ENCODE peak calls at places on chromosomes 13 and 19, in six cellular contexts. N is stimulated activated CD8-positive, alpha-beta memory T cell treated with anti-CD3 and anti-CD28 coated beads, Interleukin-15, amount 100 ng/mL, for 24 hours; Z is OCI-M1; H is A172; P is HS-27A; K is hippocampal formation. D is an unnamed sample.

GRCh38 chr13:36822786-36823185 is 3.8 kb downstream of the RFXAP start:
- DNase-seq in Z (peak; percentile 38), N (no peak), P (no peak), H (no peak), K (no peak), D (no peak)

GRCh38 chr19:42461700-42462324 is 19.1 kb upstream of the CXCL17 start:
- DNase-seq in K (peak; percentile 70), P (no peak), N (no peak), H (no peak), Z (no peak), D (no peak)

GRCh38 chr19:19280561-19280960 is 7.5 kb upstream of the TM6SF2 start:
- DNase-seq in K (peak; percentile 20), H (no peak), Z (no peak), P (no peak), N (no peak), D (no peak)

GRCh38 chr13:75258159-75258782 is 223.7 kb downstream of the TBC1D4 start:
- DNase-seq in N (no peak), P (peak; percentile 4), Z (peak; percentile 72), K (no peak), H (peak; percentile 53), D (peak; percentile 5)

GRCh38 chr13:112032186-112032835 is 34.6 kb upstream of the SOX1 start:
- DNase-seq in H (no peak), P (no peak), N (no peak), Z (no peak), K (no peak), D (no peak)

GRCh38 chr13:45464141-45464686 is 525 bp upstream of the COG3 start:
- DNase-seq in N (no peak), P (no peak), K (no peak), Z (no peak), H (no peak), D (no peak)

GRCh38 chr13:77460195-77460594 is 75.3 kb upstream of the SCEL start:
- DNase-seq in N (no peak), Z (peak; percentile 63), H (no peak), K (no peak), P (no peak), D (peak; percentile 28)

GRCh38 chr19:32869369-32870153 is at the start of gene SLC7A9:
- DNase-seq in K (no peak), N (no peak), H (no peak), Z (no peak), P (no peak), D (no peak)

GRCh38 chr13:42875448-42876269 is 94.3 kb downstream of the FAM216B start:
- DNase-seq in K (no peak), P (no peak), Z (peak; percentile 73), H (no peak), N (no peak), D (peak; percentile 26)

GRCh38 chr13:103803349-103803748 is 737.1 kb upstream of the SLC10A2 start:
- DNase-seq in P (no peak), N (no peak), Z (no peak), H (no peak), K (no peak), D (no peak)

GRCh38 chr13:28558126-28558525 is 63.2 kb upstream of the FLT1 start:
- DNase-seq in P (no peak), H (peak; percentile 58), Z (no peak), N (no peak), K (no peak), D (no peak)

GRCh38 chr13:61685683-61686013 is 270.0 kb upstream of the PCDH20 start:
- DNase-seq in P (no peak), H (no peak), K (peak; percentile 5), N (no peak), Z (peak; percentile 49), D (peak; percentile 9)

GRCh38 chr19:46032597-46033025 is 8.2 kb downstream of the IGFL4 start:
- DNase-seq in K (no peak), H (no peak), Z (no peak), P (no peak), N (no peak), D (no peak)

GRCh38 chr13:81683526-81683925 is 1342.6 kb upstream of the SPRY2 start:
- DNase-seq in H (no peak), K (no peak), N (no peak), P (no peak), Z (no peak), D (no peak)

GRCh38 chr13:105442941-105443340 is 1092.5 kb downstream of the EFNB2 start:
- DNase-seq in H (peak; percentile 90), P (peak; percentile 85), Z (peak; percentile 28), N (no peak), K (no peak), D (no peak)

D was measured in GM12865.